ENCODE peak calls at places on chromosomes 1 and 21, in six cellular contexts. O, S, G, W, U and N are unnamed samples.

GRCh38 chr21:42009831-42010506 is at the start of gene ZBTB21:
- DNase-seq in U (peak; percentile 99), W (peak; percentile 98), O (peak; percentile 99), S (peak; percentile 98), G (peak; percentile 87), N (peak; percentile 99)

GRCh38 chr1:29142714-29143113 is 19.0 kb upstream of the TMEM200B start:
- DNase-seq in O (no peak), U (no peak), G (no peak), W (no peak), S (no peak), N (no peak)

GRCh38 chr1:228185641-228185965 is 20.0 kb downstream of the IBA57 start:
- DNase-seq in O (no peak), S (no peak), U (no peak), W (no peak), G (no peak), N (no peak)

GRCh38 chr1:96340688-96341087 is 380.9 kb upstream of the PTBP2 start:
- DNase-seq in G (no peak), O (no peak), W (no peak), S (no peak), U (no peak), N (no peak)

GRCh38 chr1:164718821-164719220 is 159.8 kb downstream of the PBX1 start:
- DNase-seq in S (no peak), W (no peak), O (peak; percentile 70), U (no peak), G (no peak), N (no peak)

GRCh38 chr1:30763654-30764248 is 6.2 kb upstream of the LAPTM5 start:
- DNase-seq in U (peak; percentile 57), S (no peak), W (no peak), G (no peak), O (peak; percentile 49), N (peak; percentile 93)

GRCh38 chr1:42282867-42283583 is 52.0 kb downstream of the FOXJ3 start:
- DNase-seq in U (no peak), O (peak; percentile 28), G (no peak), W (no peak), S (no peak), N (no peak)

GRCh38 chr1:244435562-244436205 is 16.0 kb downstream of the ADSS2 start:
- DNase-seq in U (no peak), O (peak; percentile 79), W (no peak), G (no peak), S (no peak), N (peak; percentile 73)

GRCh38 chr1:190373705-190374336 is 103.8 kb downstream of the BRINP3 start:
- DNase-seq in W (no peak), O (no peak), G (peak; percentile 17), U (no peak), S (no peak), N (no peak)

GRCh38 chr1:168688679-168689657 is 40.0 kb downstream of the DPT start:
- DNase-seq in S (no peak), O (no peak), W (no peak), U (no peak), G (no peak), N (peak; percentile 42)

GRCh38 chr1:17122449-17123194 is 3.4 kb upstream of the PADI2 start:
- DNase-seq in S (no peak), U (no peak), G (no peak), O (peak; percentile 41), W (no peak), N (peak; percentile 88)

GRCh38 chr1:6239950-6240768 is 3.8 kb upstream of the HES3 start:
- DNase-seq in W (no peak), S (no peak), U (no peak), O (peak; percentile 89), G (no peak), N (peak; percentile 91)

GRCh38 chr21:33801424-33802405 is 113.9 kb downstream of the ATP5PO start:
- DNase-seq in U (no peak), S (no peak), O (peak; percentile 84), G (peak; percentile 85), W (no peak), N (peak; percentile 75)

GRCh38 chr1:215731699-215732098 is 164.6 kb downstream of the KCTD3 start:
- DNase-seq in U (no peak), W (no peak), S (no peak), G (no peak), O (peak; percentile 4), N (no peak)

GRCh38 chr1:147738739-147739476 is 21.5 kb downstream of the GJA5 start:
- DNase-seq in U (no peak), S (no peak), G (no peak), O (no peak), W (no peak), N (no peak)

GRCh38 chr1:66559517-66559916 is 25.6 kb downstream of the SGIP1 start:
- DNase-seq in S (no peak), W (no peak), G (no peak), O (no peak), U (no peak), N (no peak)

GRCh38 chr1:54135436-54136120 is 17.2 kb downstream of the CDCP2 start:
- DNase-seq in O (peak; percentile 27), W (no peak), S (no peak), U (no peak), G (no peak), N (peak; percentile 71)

GRCh38 chr1:39529901-39530535 is 38.6 kb downstream of the BMP8A start:
- DNase-seq in S (no peak), G (no peak), U (no peak), O (no peak), W (no peak), N (peak; percentile 48)

GRCh38 chr1:15956150-15956549 is 19.8 kb downstream of the ZBTB17 start:
- DNase-seq in S (no peak), G (no peak), U (no peak), W (no peak), O (peak; percentile 60), N (peak; percentile 32)

GRCh38 chr1:27306892-27307850 is 14.8 kb upstream of the TMEM222 start:
- DNase-seq in U (no peak), S (no peak), W (no peak), G (no peak), O (no peak), N (peak; percentile 78)

GRCh38 chr1:158972841-158973240 is 36.9 kb upstream of the IFI16 start:
- DNase-seq in U (no peak), S (no peak), O (no peak), W (no peak), G (no peak), N (no peak)

GRCh38 chr1:156904187-156904959 is 10.9 kb downstream of the PEAR1 start:
- DNase-seq in G (no peak), S (no peak), W (no peak), U (no peak), O (no peak), N (no peak)

GRCh38 chr1:183155939-183156338 is 30.1 kb upstream of the LAMC2 start:
- DNase-seq in S (no peak), G (no peak), U (no peak), O (no peak), W (no peak), N (no peak)

GRCh38 chr1:160428655-160429054 is 28.3 kb downstream of the VANGL2 start:
- DNase-seq in S (no peak), O (peak; percentile 63), U (no peak), G (no peak), W (peak; percentile 27), N (peak; percentile 73)

GRCh38 chr1:65581120-65581519 is 160.7 kb downstream of the LEPR start:
- DNase-seq in G (no peak), U (no peak), W (no peak), S (no peak), O (peak; percentile 3), N (no peak)

GRCh38 chr1:30343562-30343961 is 379.8 kb downstream of the MATN1 start:
- DNase-seq in W (no peak), G (no peak), S (no peak), O (no peak), U (no peak), N (no peak)

GRCh38 chr1:58755468-58755872 is 28.4 kb downstream of the JUN start:
- DNase-seq in U (peak; percentile 85), G (peak; percentile 83), O (peak; percentile 99), W (peak; percentile 27), S (no peak), N (peak; percentile 93)

GRCh38 chr1:98662354-98662665 is 789 bp downstream of the SNX7 start:
- DNase-seq in W (no peak), U (no peak), S (no peak), G (no peak), O (no peak), N (no peak)